ENCODE peak calls at places on chromosomes 5 and 9, in five cellular contexts. Y is K562, V is uterus, Z is transverse colon, X is IMR-90. B is an unnamed sample.

GRCh38 chr9:135243201-135244190 is 156.0 kb downstream of the OLFM1 start:
- DNase-seq in Y (no peak), V (no peak), Z (no peak), X (no peak), B (no peak)

GRCh38 chr5:117623042-117623815 is 1048.6 kb upstream of the SEMA6A start:
- DNase-seq in Y (no peak), V (no peak), Z (no peak), X (peak; percentile 10), B (no peak)

GRCh38 chr5:173591300-173591622 is 25.2 kb downstream of the BOD1 start:
- DNase-seq in Y (no peak), V (no peak), Z (no peak), X (no peak), B (no peak)

GRCh38 chr5:95027151-95027721 is 257.7 kb downstream of the MCTP1 start:
- DNase-seq in Y (no peak), V (no peak), Z (no peak), X (no peak), B (no peak)

GRCh38 chr9:127179633-127180401 is 57.4 kb upstream of the ANGPTL2 start:
- DNase-seq in Y (no peak), V (peak; percentile 14), Z (peak; percentile 5), X (no peak), B (no peak)

GRCh38 chr9:107141967-107142366 is 141.1 kb upstream of the RAD23B start:
- DNase-seq in Y (no peak), V (no peak), Z (no peak), X (peak; percentile 17), B (no peak)

GRCh38 chr5:142478116-142478515 is 153.3 kb upstream of the SPRY4 start:
- DNase-seq in Y (no peak), V (no peak), Z (no peak), X (no peak), B (no peak)

GRCh38 chr5:122751293-122751753 is 23.6 kb upstream of the SNX2 start:
- DNase-seq in Y (no peak), V (no peak), Z (no peak), X (peak; percentile 17), B (no peak)

GRCh38 chr9:113608082-113608685 is 144.7 kb downstream of the RGS3 start:
- DNase-seq in Y (no peak), V (no peak), Z (no peak), X (no peak), B (no peak)

GRCh38 chr9:68800836-68801235 is 95.8 kb downstream of the PIP5K1B start:
- DNase-seq in Y (no peak), V (no peak), Z (no peak), X (no peak), B (no peak)

GRCh38 chr9:100425758-100426157 is 1.2 kb upstream of the MSANTD3 start:
- DNase-seq in Y (no peak), V (no peak), Z (no peak), X (no peak), B (no peak)
- TF ChIP-seq POLR2A in Y (no peak), V (no peak), Z (no peak), X (no peak), B (no peak)

GRCh38 chr5:131164931-131165727 is at the start of gene HINT1:
- DNase-seq in Y (peak; percentile 97), V (peak; percentile 89), Z (peak; percentile 95), X (peak; percentile 84), B (peak; percentile 96)

GRCh38 chr5:131171276-131171815 is 602 bp downstream of the LYRM7 start:
- DNase-seq in Y (no peak), V (no peak), Z (peak; percentile 51), X (no peak), B (no peak)

GRCh38 chr5:131169810-131170539 is 769 bp upstream of the LYRM7 start:
- DNase-seq in Y (no peak), V (no peak), Z (no peak), X (no peak), B (no peak)

GRCh38 chr5:131167615-131168014 is 2.6 kb upstream of the HINT1 start:
- DNase-seq in Y (no peak), V (no peak), Z (no peak), X (no peak), B (no peak)

GRCh38 chr5:131170540-131171275 is at the start of gene LYRM7:
- DNase-seq in Y (peak; percentile 94), V (peak; percentile 95), Z (peak; percentile 98), X (peak; percentile 99), B (peak; percentile 96)
- TF ChIP-seq POLR2A in Y (peak; percentile 87), V (peak; percentile 81), Z (peak; percentile 81), X (peak; percentile 37), B (peak; percentile 77)

DNA sequence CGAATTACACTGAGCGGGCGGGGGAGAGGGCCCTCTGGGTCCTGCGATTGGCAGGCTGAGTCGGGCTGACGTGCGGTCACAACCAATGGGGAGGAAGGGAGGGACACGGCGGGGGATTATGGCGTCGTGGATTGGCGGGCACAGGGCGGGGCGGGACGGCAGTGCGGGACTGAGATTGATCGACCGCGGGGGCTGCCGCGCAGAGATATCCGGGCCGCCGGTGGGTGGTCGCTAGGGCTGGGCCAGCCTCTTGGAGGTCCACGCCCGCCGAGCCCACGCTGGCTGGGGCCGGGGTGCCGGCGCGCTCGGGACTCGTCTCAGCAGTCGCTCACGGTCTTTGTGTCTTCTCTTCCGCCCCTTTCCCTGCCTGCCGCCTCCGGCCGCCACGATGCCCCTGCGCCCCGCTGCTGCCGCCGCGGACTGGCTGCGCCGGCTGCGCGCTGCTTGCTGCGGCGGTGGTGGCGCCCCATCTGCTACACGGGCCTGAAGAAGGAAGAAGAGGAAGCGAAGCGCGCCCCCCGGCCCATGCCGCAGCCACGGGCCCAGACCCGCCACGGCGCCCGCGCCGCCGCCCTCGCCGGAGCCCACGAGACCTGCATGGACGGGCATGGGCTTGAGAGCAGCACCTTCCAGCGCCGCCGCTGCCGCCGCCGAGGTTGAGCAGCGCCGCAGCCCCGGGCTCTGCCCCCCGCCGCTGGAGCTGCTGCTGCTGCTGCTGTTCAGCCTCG is at the start of gene RGMB:
- DNase-seq in Y (peak; percentile 26), V (peak; percentile 97), Z (peak; percentile 98), X (peak; percentile 99), B (peak; percentile 98)
- TF ChIP-seq POLR2A in Y (no peak), V (peak; percentile 87), Z (peak; percentile 84), X (peak; percentile 48), B (peak; percentile 90)

GRCh38 chr9:38392235-38393127 is at the start of gene ALDH1B1:
- DNase-seq in Y (peak; percentile 98), V (peak; percentile 88), Z (peak; percentile 92), X (peak; percentile 82), B (peak; percentile 93)
- TF ChIP-seq POLR2A in Y (peak; percentile 89), V (peak; percentile 72), Z (peak; percentile 66), X (peak; percentile 60), B (peak; percentile 31)

GRCh38 chr5:36241636-36242533 is at the start of gene NADK2:
- DNase-seq in Y (peak; percentile 98), V (peak; percentile 97), Z (peak; percentile 95), X (peak; percentile 92), B (peak; percentile 97)
- TF ChIP-seq POLR2A in Y (peak; percentile 82), V (peak; percentile 91), Z (peak; percentile 62), X (peak; percentile 81), B (peak; percentile 69)

GRCh38 chr9:33473643-33474352 is at the start of gene NOL6:
- DNase-seq in Y (peak; percentile 96), V (peak; percentile 99), Z (peak; percentile 98), X (peak; percentile 99), B (peak; percentile 96)
- TF ChIP-seq POLR2A in Y (peak; percentile 73), V (no peak), Z (peak; percentile 76), X (peak; percentile 95), B (no peak)

DNA sequence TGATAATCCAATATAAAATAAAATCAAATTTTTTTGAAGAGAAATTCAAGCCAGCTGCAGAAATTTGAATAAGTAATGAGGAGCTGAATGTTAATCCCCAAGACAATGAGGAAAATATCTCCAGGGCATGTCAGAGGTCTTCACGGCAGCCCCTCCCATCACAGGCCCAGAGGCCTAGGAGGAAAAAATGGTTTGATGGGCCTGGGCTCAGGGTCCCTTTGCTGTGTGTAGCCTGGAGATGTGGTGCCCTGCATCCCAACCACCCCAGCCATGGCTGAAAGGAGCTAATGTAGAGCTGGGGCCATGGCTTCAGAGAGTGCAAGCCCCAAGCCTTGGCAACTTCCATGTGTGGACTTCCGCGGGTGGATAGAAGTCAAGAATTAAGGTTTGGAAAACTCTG is 618.3 kb downstream of the TAF11L14 start:
- DNase-seq in Y (no peak), V (no peak), Z (no peak), X (no peak), B (no peak)
- TF ChIP-seq POLR2A in Y (no peak), V (no peak), Z (no peak), X (no peak), B (no peak)

GRCh38 chr9:124487491-124488182 is 19.6 kb downstream of the NR5A1 start:
- DNase-seq in Y (no peak), V (no peak), Z (no peak), X (no peak), B (no peak)

GRCh38 chr9:124489222-124489621 is 18.0 kb downstream of the NR5A1 start:
- DNase-seq in Y (no peak), V (no peak), Z (no peak), X (peak; percentile 7), B (no peak)

GRCh38 chr9:124486778-124487490 is 20.3 kb downstream of the NR5A1 start:
- DNase-seq in Y (no peak), V (no peak), Z (no peak), X (no peak), B (no peak)

GRCh38 chr9:124489974-124490373 is 17.2 kb downstream of the NR5A1 start:
- DNase-seq in Y (no peak), V (no peak), Z (no peak), X (no peak), B (no peak)

DNA sequence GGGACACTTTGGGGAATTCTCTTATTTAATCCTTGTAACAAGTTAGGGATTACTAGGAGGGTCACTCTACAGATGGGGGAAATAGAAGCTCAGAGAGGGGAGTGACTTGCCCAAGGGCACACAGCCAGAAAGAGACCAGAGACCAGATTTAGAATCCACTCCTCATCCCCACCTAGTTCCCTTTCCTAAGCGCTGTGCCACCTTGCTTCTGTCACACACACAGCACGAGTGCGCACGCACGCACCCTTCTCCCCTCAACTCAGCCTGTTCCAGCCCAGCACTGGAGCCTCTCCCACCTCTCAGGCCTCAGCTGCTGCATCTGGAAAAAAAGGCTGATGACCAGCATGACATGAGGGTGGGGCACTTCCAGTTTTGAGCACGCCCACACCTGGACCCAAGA is 18.6 kb downstream of the NR5A1 start:
- DNase-seq in Y (no peak), V (no peak), Z (no peak), X (no peak), B (no peak)
- TF ChIP-seq POLR2A in Y (no peak), V (no peak), Z (no peak), X (no peak), B (no peak)

DNA sequence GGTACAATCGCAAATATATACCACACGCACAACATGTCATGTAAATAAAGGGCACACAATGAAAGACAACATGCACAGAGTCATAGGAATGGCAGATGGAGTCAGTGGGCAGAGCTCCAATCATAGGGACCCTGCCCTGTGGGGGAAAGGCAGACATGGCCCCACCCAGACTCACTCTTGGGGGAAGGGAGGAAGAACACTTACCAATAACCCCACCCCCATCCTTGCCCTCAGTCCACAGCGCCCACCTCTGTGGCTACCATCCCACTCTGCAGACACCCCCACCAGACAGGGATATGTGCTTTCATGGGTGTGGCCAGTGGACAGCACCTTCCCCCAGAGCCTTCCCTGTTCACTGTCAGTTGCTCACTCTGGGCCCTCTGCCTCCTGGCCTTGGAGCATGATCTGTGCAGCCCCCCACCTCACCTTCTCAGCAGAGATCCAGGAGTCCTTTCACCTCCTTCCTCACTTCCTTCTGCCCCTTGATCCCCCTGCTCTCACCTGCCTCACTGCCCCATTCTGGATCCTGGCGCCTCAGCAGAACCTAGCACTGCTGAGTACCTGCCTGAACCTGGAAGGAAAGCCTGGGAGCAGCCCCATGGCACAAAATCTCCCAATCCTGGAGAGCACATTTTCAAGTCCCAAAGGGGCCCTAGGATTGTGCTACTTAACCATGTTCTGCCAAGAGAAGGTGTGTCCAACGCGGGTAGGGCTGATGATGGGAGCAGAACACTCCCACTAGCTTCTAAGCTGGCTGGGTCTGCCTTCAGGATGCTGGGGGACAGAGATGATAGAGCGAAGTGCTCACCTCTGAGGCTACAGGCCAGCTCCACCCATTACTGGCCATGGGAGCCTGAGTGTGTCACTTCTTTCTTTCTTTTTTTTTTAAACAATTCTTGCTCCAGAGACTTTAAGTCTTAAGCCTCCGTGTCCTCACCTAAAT is 1.5 kb upstream of the PHF19 start:
- DNase-seq in Y (peak; percentile 88), V (no peak), Z (no peak), X (no peak), B (no peak)
- TF ChIP-seq POLR2A in Y (no peak), V (no peak), Z (no peak), X (no peak), B (no peak)